ENCODE peak calls at places on chromosomes 1 and 21, in nine cellular contexts. I, N, M, J, S, V, Q, F and H are unnamed samples.

GRCh38 chr1:162822391-162823200 is 32.1 kb downstream of the HSD17B7 start:
- DNase-seq in I (peak), N (peak), M (peak), J (peak), S (peak), V (no peak), Q (no peak), F (no peak), H (peak)

GRCh38 chr1:114093624-114094302 is 59.9 kb downstream of the SYT6 start:
- DNase-seq in I (no peak), N (no peak), M (no peak), J (no peak), S (no peak), V (no peak), Q (no peak), F (no peak), H (no peak)

GRCh38 chr1:247316590-247317197 is 15.0 kb downstream of the ZNF496 start:
- DNase-seq in I (no peak), N (no peak), M (no peak), J (no peak), S (no peak), V (no peak), Q (no peak), F (no peak), H (no peak)

GRCh38 chr1:185821612-185822385 is 87.6 kb downstream of the HMCN1 start:
- DNase-seq in I (no peak), N (no peak), M (no peak), J (no peak), S (no peak), V (no peak), Q (no peak), F (no peak), H (no peak)

GRCh38 chr21:45320261-45320990 is 32.7 kb upstream of the POFUT2 start:
- DNase-seq in I (no peak), N (peak), M (no peak), J (peak), S (no peak), V (no peak), Q (no peak), F (no peak), H (peak)

GRCh38 chr1:17916702-17917101 is 161.6 kb downstream of the ACTL8 start:
- DNase-seq in I (peak), N (no peak), M (no peak), J (no peak), S (no peak), V (no peak), Q (no peak), F (no peak), H (no peak)

GRCh38 chr1:208149776-208150514 is 94.2 kb downstream of the PLXNA2 start:
- DNase-seq in I (no peak), N (no peak), M (no peak), J (no peak), S (peak), V (no peak), Q (no peak), F (no peak), H (no peak)

GRCh38 chr21:43767980-43768867 is 7.9 kb downstream of the CSTB start:
- DNase-seq in I (no peak), N (no peak), M (no peak), J (peak), S (no peak), V (no peak), Q (no peak), F (no peak), H (peak)

GRCh38 chr1:50318428-50318827 is 104.8 kb downstream of the DMRTA2 start:
- DNase-seq in I (no peak), N (no peak), M (no peak), J (no peak), S (no peak), V (no peak), Q (no peak), F (no peak), H (no peak)

GRCh38 chr1:53368314-53369033 is 40.6 kb upstream of the LRP8 start:
- DNase-seq in I (peak), N (peak), M (peak), J (peak), S (no peak), V (no peak), Q (no peak), F (no peak), H (peak)

GRCh38 chr1:24896596-24897262 is 33.3 kb downstream of the RUNX3 start:
- DNase-seq in I (peak), N (no peak), M (no peak), J (no peak), S (no peak), V (no peak), Q (no peak), F (no peak), H (no peak)

GRCh38 chr1:218345673-218346390 is 696 bp downstream of the TGFB2 start:
- DNase-seq in I (no peak), N (peak), M (peak), J (peak), S (peak), V (peak), Q (peak), F (no peak), H (peak)

GRCh38 chr1:67889940-67890567 is 56.8 kb upstream of the GNG12 start:
- DNase-seq in I (no peak), N (no peak), M (peak), J (no peak), S (no peak), V (no peak), Q (no peak), F (no peak), H (peak)

GRCh38 chr1:81695741-81696140 is 105.0 kb upstream of the ADGRL2 start:
- DNase-seq in I (no peak), N (no peak), M (no peak), J (no peak), S (no peak), V (no peak), Q (no peak), F (no peak), H (no peak)

GRCh38 chr1:185499986-185500626 is 183.1 kb upstream of the IVNS1ABP start:
- DNase-seq in I (no peak), N (no peak), M (no peak), J (no peak), S (no peak), V (no peak), Q (no peak), F (no peak), H (no peak)

GRCh38 chr1:181685216-181685615 is 201.9 kb downstream of the CACNA1E start:
- DNase-seq in I (no peak), N (no peak), M (no peak), J (no peak), S (no peak), V (no peak), Q (no peak), F (no peak), H (no peak)

GRCh38 chr1:117698398-117699160 is 92.7 kb downstream of the TENT5C start:
- DNase-seq in I (no peak), N (no peak), M (no peak), J (no peak), S (no peak), V (no peak), Q (no peak), F (no peak), H (peak)

GRCh38 chr1:60280764-60281278 is 207.3 kb upstream of the C1orf87 start:
- DNase-seq in I (no peak), N (no peak), M (no peak), J (no peak), S (no peak), V (no peak), Q (no peak), F (no peak), H (no peak)

GRCh38 chr1:17438176-17438976 is 1.1 kb downstream of the RCC2 start:
- DNase-seq in I (peak), N (peak), M (peak), J (peak), S (peak), V (peak), Q (peak), F (peak), H (peak)

GRCh38 chr1:27872059-27872801 is at the start of gene THEMIS2:
- DNase-seq in I (peak), N (peak), M (peak), J (peak), S (peak), V (peak), Q (peak), F (peak), H (peak)

GRCh38 chr1:163168053-163168452 is 34.7 kb downstream of the RGS5 start:
- DNase-seq in I (no peak), N (no peak), M (peak), J (no peak), S (no peak), V (no peak), Q (no peak), F (no peak), H (no peak)

GRCh38 chr21:16423921-16424320 is 694.1 kb downstream of the USP25 start:
- DNase-seq in I (no peak), N (no peak), M (peak), J (no peak), S (no peak), V (no peak), Q (no peak), F (no peak), H (no peak)

GRCh38 chr1:224510880-224511645 is 76.5 kb upstream of the WDR26 start:
- DNase-seq in I (no peak), N (no peak), M (no peak), J (no peak), S (no peak), V (no peak), Q (no peak), F (no peak), H (no peak)

GRCh38 chr1:156336242-156336641 is 1.9 kb downstream of the CCT3 start:
- DNase-seq in I (no peak), N (no peak), M (peak), J (no peak), S (no peak), V (no peak), Q (no peak), F (no peak), H (no peak)

GRCh38 chr1:165408518-165408917 is 36.4 kb downstream of the RXRG start:
- DNase-seq in I (no peak), N (no peak), M (peak), J (peak), S (peak), V (no peak), Q (no peak), F (no peak), H (no peak)